ENCODE peak calls at places on chromosome 5, in eight cellular contexts. One of them, this sample, is unnamed.

GRCh38 chr5:14351845-14352712 is 208.9 kb downstream of the TRIO start:
- DNase-seq in OCI-LY7: peak; percentile 68
- DNase-seq in neural progenitor cell: peak; percentile 78
- DNase-seq in PC-3: peak; percentile 80
- DNase-seq in GM23338: peak; percentile 82
- DNase-seq in GM23248: peak; percentile 83
- DNase-seq in hepatocyte: peak; percentile 85
- DNase-seq in MM.1S: peak; percentile 65
- DNase-seq in this sample: peak; percentile 27

GRCh38 chr5:68369436-68370125 is 154.0 kb downstream of the PIK3R1 start:
- DNase-seq in OCI-LY7: peak; percentile 6
- DNase-seq in neural progenitor cell: no peak
- DNase-seq in PC-3: no peak
- DNase-seq in GM23338: no peak
- DNase-seq in GM23248: no peak
- DNase-seq in hepatocyte: no peak
- DNase-seq in MM.1S: peak; percentile 91
- DNase-seq in this sample: no peak

GRCh38 chr5:45695011-45695667 is 1.0 kb downstream of the HCN1 start:
- DNase-seq in OCI-LY7: no peak
- DNase-seq in neural progenitor cell: peak; percentile 39
- DNase-seq in PC-3: no peak
- DNase-seq in GM23338: peak; percentile 52
- DNase-seq in GM23248: no peak
- DNase-seq in hepatocyte: peak; percentile 19
- DNase-seq in MM.1S: no peak
- DNase-seq in this sample: no peak

GRCh38 chr5:176365663-176366574 is 632 bp downstream of the ARL10 start:
- DNase-seq in OCI-LY7: no peak
- DNase-seq in neural progenitor cell: peak; percentile 86
- DNase-seq in PC-3: no peak
- DNase-seq in GM23338: peak; percentile 83
- DNase-seq in GM23248: peak; percentile 81
- DNase-seq in hepatocyte: peak; percentile 62
- DNase-seq in MM.1S: no peak
- DNase-seq in this sample: no peak

GRCh38 chr5:150809363-150809762 is 30.8 kb downstream of the SMIM3 start:
- DNase-seq in OCI-LY7: no peak
- DNase-seq in neural progenitor cell: no peak
- DNase-seq in PC-3: no peak
- DNase-seq in GM23338: no peak
- DNase-seq in GM23248: no peak
- DNase-seq in hepatocyte: peak; percentile 31
- DNase-seq in MM.1S: no peak
- DNase-seq in this sample: no peak

GRCh38 chr5:153569036-153569435 is 78.6 kb downstream of the GRIA1 start:
- DNase-seq in OCI-LY7: no peak
- DNase-seq in neural progenitor cell: no peak
- DNase-seq in PC-3: no peak
- DNase-seq in GM23338: no peak
- DNase-seq in GM23248: peak; percentile 49
- DNase-seq in hepatocyte: no peak
- DNase-seq in MM.1S: no peak
- DNase-seq in this sample: no peak

GRCh38 chr5:119393746-119394145 is 37.9 kb downstream of the TNFAIP8 start:
- DNase-seq in OCI-LY7: no peak
- DNase-seq in neural progenitor cell: no peak
- DNase-seq in PC-3: peak; percentile 51
- DNase-seq in GM23338: no peak
- DNase-seq in GM23248: peak; percentile 67
- DNase-seq in hepatocyte: no peak
- DNase-seq in MM.1S: no peak
- DNase-seq in this sample: no peak

GRCh38 chr5:149215478-149216042 is 56.1 kb upstream of the AFAP1L1 start:
- DNase-seq in OCI-LY7: no peak
- DNase-seq in neural progenitor cell: no peak
- DNase-seq in PC-3: peak; percentile 60
- DNase-seq in GM23338: no peak
- DNase-seq in GM23248: peak; percentile 86
- DNase-seq in hepatocyte: no peak
- DNase-seq in MM.1S: no peak
- DNase-seq in this sample: no peak

DNA sequence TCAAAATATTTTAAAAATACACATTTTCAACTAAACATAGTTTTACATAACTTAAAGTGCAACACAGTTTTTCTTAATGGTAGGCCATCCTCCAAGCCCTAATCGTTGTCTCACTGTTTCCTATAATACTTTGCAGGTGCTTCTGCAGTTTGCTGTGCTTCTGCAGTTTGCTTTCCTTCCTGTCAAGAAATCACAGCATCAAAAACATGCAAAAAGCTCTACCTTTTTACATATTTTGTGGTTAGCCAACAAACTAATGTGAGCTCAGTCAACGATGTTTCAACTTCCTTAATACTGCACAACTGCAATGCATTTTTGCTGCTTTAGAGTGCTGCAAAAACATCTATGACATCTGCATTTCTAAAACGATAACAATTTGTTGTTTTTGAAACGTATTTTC is 25.2 kb downstream of the EMB start:
- DNase-seq in OCI-LY7: peak; percentile 96
- DNase-seq in neural progenitor cell: no peak
- DNase-seq in PC-3: no peak
- DNase-seq in GM23338: no peak
- DNase-seq in GM23248: no peak
- DNase-seq in hepatocyte: no peak
- DNase-seq in MM.1S: peak; percentile 87
- DNase-seq in this sample: no peak
- TF ChIP-seq EZH2phosphoT487 in OCI-LY7: no peak
- TF ChIP-seq EZH2phosphoT487 in neural progenitor cell: no peak
- TF ChIP-seq EZH2phosphoT487 in PC-3: no peak
- TF ChIP-seq EZH2phosphoT487 in GM23338: no peak
- TF ChIP-seq EZH2phosphoT487 in GM23248: no peak
- TF ChIP-seq EZH2phosphoT487 in hepatocyte: no peak
- TF ChIP-seq EZH2phosphoT487 in MM.1S: no peak
- TF ChIP-seq EZH2phosphoT487 in this sample: no peak

GRCh38 chr5:133390416-133391155 is 221.8 kb downstream of the FSTL4 start:
- DNase-seq in OCI-LY7: no peak
- DNase-seq in neural progenitor cell: no peak
- DNase-seq in PC-3: no peak
- DNase-seq in GM23338: no peak
- DNase-seq in GM23248: no peak
- DNase-seq in hepatocyte: no peak
- DNase-seq in MM.1S: no peak
- DNase-seq in this sample: no peak

GRCh38 chr5:133391349-133392136 is 220.8 kb downstream of the FSTL4 start:
- DNase-seq in OCI-LY7: no peak
- DNase-seq in neural progenitor cell: no peak
- DNase-seq in PC-3: no peak
- DNase-seq in GM23338: no peak
- DNase-seq in GM23248: no peak
- DNase-seq in hepatocyte: no peak
- DNase-seq in MM.1S: no peak
- DNase-seq in this sample: no peak

GRCh38 chr5:133387621-133388020 is 224.7 kb downstream of the FSTL4 start:
- DNase-seq in OCI-LY7: no peak
- DNase-seq in neural progenitor cell: no peak
- DNase-seq in PC-3: no peak
- DNase-seq in GM23338: no peak
- DNase-seq in GM23248: no peak
- DNase-seq in hepatocyte: no peak
- DNase-seq in MM.1S: no peak
- DNase-seq in this sample: no peak

GRCh38 chr5:133387091-133387490 is 225.2 kb downstream of the FSTL4 start:
- DNase-seq in OCI-LY7: no peak
- DNase-seq in neural progenitor cell: no peak
- DNase-seq in PC-3: peak; percentile 3
- DNase-seq in GM23338: no peak
- DNase-seq in GM23248: no peak
- DNase-seq in hepatocyte: no peak
- DNase-seq in MM.1S: no peak
- DNase-seq in this sample: no peak

DNA sequence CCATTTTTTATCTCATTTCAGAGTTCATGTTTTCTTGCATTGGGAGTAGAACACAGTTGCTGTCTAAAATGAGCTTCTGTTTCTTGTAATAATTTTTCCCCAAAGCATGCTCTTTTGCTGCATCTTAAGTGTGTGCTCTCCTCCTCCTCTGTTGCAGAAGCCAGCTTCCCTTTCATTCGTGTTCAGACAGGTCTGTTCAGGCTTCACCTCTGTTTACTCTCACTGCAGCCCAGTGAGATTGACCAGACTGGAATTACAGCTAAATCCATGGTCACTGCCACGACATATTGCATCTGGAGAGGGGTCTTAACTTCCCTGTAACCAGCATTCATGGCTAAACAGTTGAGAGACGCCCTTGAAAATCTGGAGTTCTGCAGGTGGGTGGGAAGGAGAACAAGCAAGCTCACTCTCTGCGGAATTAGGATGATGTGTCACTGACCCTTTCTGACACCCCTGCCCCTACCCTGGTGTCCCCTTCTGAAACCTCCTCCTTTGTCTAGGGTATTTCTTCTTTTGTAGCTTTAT is 223.2 kb downstream of the FSTL4 start:
- DNase-seq in OCI-LY7: no peak
- DNase-seq in neural progenitor cell: no peak
- DNase-seq in PC-3: no peak
- DNase-seq in GM23338: no peak
- DNase-seq in GM23248: no peak
- DNase-seq in hepatocyte: no peak
- DNase-seq in MM.1S: no peak
- DNase-seq in this sample: no peak
- TF ChIP-seq EZH2phosphoT487 in OCI-LY7: no peak
- TF ChIP-seq EZH2phosphoT487 in neural progenitor cell: no peak
- TF ChIP-seq EZH2phosphoT487 in PC-3: no peak
- TF ChIP-seq EZH2phosphoT487 in GM23338: no peak
- TF ChIP-seq EZH2phosphoT487 in GM23248: no peak
- TF ChIP-seq EZH2phosphoT487 in hepatocyte: no peak
- TF ChIP-seq EZH2phosphoT487 in MM.1S: no peak
- TF ChIP-seq EZH2phosphoT487 in this sample: no peak

GRCh38 chr5:133657036-133657435 is 44.7 kb upstream of the FSTL4 start:
- DNase-seq in OCI-LY7: no peak
- DNase-seq in neural progenitor cell: no peak
- DNase-seq in PC-3: no peak
- DNase-seq in GM23338: no peak
- DNase-seq in GM23248: no peak
- DNase-seq in hepatocyte: no peak
- DNase-seq in MM.1S: no peak
- DNase-seq in this sample: no peak

GRCh38 chr5:133662578-133662977 is 50.2 kb upstream of the FSTL4 start:
- DNase-seq in OCI-LY7: no peak
- DNase-seq in neural progenitor cell: no peak
- DNase-seq in PC-3: peak; percentile 85
- DNase-seq in GM23338: no peak
- DNase-seq in GM23248: no peak
- DNase-seq in hepatocyte: peak; percentile 13
- DNase-seq in MM.1S: no peak
- DNase-seq in this sample: no peak

GRCh38 chr5:133655966-133656365 is 43.6 kb upstream of the FSTL4 start:
- DNase-seq in OCI-LY7: no peak
- DNase-seq in neural progenitor cell: no peak
- DNase-seq in PC-3: no peak
- DNase-seq in GM23338: no peak
- DNase-seq in GM23248: no peak
- DNase-seq in hepatocyte: no peak
- DNase-seq in MM.1S: no peak
- DNase-seq in this sample: no peak

GRCh38 chr5:133661389-133661788 is 49.0 kb upstream of the FSTL4 start:
- DNase-seq in OCI-LY7: no peak
- DNase-seq in neural progenitor cell: no peak
- DNase-seq in PC-3: no peak
- DNase-seq in GM23338: no peak
- DNase-seq in GM23248: no peak
- DNase-seq in hepatocyte: no peak
- DNase-seq in MM.1S: no peak
- DNase-seq in this sample: no peak

GRCh38 chr5:133658327-133658726 is 46.0 kb upstream of the FSTL4 start:
- DNase-seq in OCI-LY7: no peak
- DNase-seq in neural progenitor cell: no peak
- DNase-seq in PC-3: no peak
- DNase-seq in GM23338: no peak
- DNase-seq in GM23248: no peak
- DNase-seq in hepatocyte: no peak
- DNase-seq in MM.1S: no peak
- DNase-seq in this sample: no peak
- TF ChIP-seq EZH2phosphoT487 in OCI-LY7: no peak
- TF ChIP-seq EZH2phosphoT487 in neural progenitor cell: no peak
- TF ChIP-seq EZH2phosphoT487 in PC-3: no peak
- TF ChIP-seq EZH2phosphoT487 in GM23338: no peak
- TF ChIP-seq EZH2phosphoT487 in GM23248: no peak
- TF ChIP-seq EZH2phosphoT487 in hepatocyte: no peak
- TF ChIP-seq EZH2phosphoT487 in MM.1S: no peak
- TF ChIP-seq EZH2phosphoT487 in this sample: no peak

GRCh38 chr5:1444361-1445189 is 665 bp downstream of the SLC6A3 start:
- DNase-seq in OCI-LY7: no peak
- DNase-seq in neural progenitor cell: peak; percentile 42
- DNase-seq in PC-3: no peak
- DNase-seq in GM23338: peak; percentile 58
- DNase-seq in GM23248: no peak
- DNase-seq in hepatocyte: no peak
- DNase-seq in MM.1S: no peak
- DNase-seq in this sample: no peak

GRCh38 chr5:1445313-1445894 is at the start of gene SLC6A3:
- DNase-seq in OCI-LY7: no peak
- DNase-seq in neural progenitor cell: peak; percentile 93
- DNase-seq in PC-3: no peak
- DNase-seq in GM23338: peak; percentile 93
- DNase-seq in GM23248: no peak
- DNase-seq in hepatocyte: peak; percentile 75
- DNase-seq in MM.1S: no peak
- DNase-seq in this sample: no peak

GRCh38 chr5:1447772-1448361 is 2.6 kb upstream of the SLC6A3 start:
- DNase-seq in OCI-LY7: no peak
- DNase-seq in neural progenitor cell: no peak
- DNase-seq in PC-3: no peak
- DNase-seq in GM23338: no peak
- DNase-seq in GM23248: no peak
- DNase-seq in hepatocyte: no peak
- DNase-seq in MM.1S: no peak
- DNase-seq in this sample: no peak

GRCh38 chr5:1446602-1447343 is 1.5 kb upstream of the SLC6A3 start:
- DNase-seq in OCI-LY7: no peak
- DNase-seq in neural progenitor cell: peak; percentile 18
- DNase-seq in PC-3: no peak
- DNase-seq in GM23338: no peak
- DNase-seq in GM23248: no peak
- DNase-seq in hepatocyte: no peak
- DNase-seq in MM.1S: no peak
- DNase-seq in this sample: no peak

DNA sequence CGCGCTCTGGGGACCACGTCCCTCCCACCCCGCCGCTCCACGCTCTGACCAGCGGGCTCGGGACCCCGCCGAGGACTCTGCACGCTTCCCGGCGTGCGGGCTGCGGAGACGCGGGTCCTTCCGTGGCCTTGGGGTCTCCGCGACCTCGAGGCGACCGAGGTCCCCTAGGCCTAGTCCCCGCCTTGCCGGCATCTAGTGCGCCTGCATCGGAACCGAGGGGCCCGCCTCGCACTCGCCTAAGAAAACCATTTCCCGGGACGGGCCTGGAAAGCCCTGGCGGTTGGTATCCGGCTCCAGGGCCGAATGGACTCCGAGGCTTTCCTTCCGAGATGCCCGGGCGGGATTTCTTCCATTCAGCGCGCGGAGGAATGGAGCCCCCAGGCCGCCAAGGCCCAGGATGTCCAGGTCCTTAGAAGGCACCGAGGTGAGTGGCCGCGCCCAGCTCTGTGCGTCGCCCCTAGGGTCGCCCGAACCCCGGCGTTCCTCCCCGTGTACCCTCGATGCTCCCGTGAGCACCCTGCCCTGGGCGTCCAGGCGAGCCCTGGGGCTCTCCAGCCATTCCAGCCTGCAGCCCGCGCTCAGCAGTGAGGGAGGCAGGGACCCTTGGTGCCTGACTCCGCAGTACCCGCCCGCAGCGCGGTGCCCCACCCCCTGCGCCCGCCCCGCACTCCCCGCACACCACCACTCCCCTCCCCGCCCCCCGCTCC is 808 bp upstream of the SLC6A3 start:
- DNase-seq in OCI-LY7: no peak
- DNase-seq in neural progenitor cell: peak; percentile 49
- DNase-seq in PC-3: no peak
- DNase-seq in GM23338: peak; percentile 65
- DNase-seq in GM23248: peak; percentile 36
- DNase-seq in hepatocyte: no peak
- DNase-seq in MM.1S: no peak
- DNase-seq in this sample: no peak
- TF ChIP-seq EZH2phosphoT487 in OCI-LY7: no peak
- TF ChIP-seq EZH2phosphoT487 in neural progenitor cell: peak; percentile 96
- TF ChIP-seq EZH2phosphoT487 in PC-3: no peak
- TF ChIP-seq EZH2phosphoT487 in GM23338: peak; percentile 27
- TF ChIP-seq EZH2phosphoT487 in GM23248: no peak
- TF ChIP-seq EZH2phosphoT487 in hepatocyte: peak; percentile 90
- TF ChIP-seq EZH2phosphoT487 in MM.1S: no peak
- TF ChIP-seq EZH2phosphoT487 in this sample: no peak